ENCODE peak calls at places on chromosomes 11 and 22, in six cellular contexts. One of them, this sample, is unnamed.

GRCh38 chr22:20109411-20110358 is 6.2 kb upstream of the RANBP1 start:
- DNase-seq in mammary epithelial cell: no peak
- DNase-seq in HFF-Myc: no peak
- DNase-seq in activated CD8-positive, alpha-beta T cell treated with anti-CD3 and anti-CD28 coated beads for 36 hours: no peak
- DNase-seq in GM12865: no peak
- DNase-seq in ovary: no peak
- DNase-seq in this sample: no peak

GRCh38 chr11:120191058-120191457 is 19.8 kb upstream of the OAF start:
- DNase-seq in mammary epithelial cell: no peak
- DNase-seq in HFF-Myc: no peak
- DNase-seq in activated CD8-positive, alpha-beta T cell treated with anti-CD3 and anti-CD28 coated beads for 36 hours: no peak
- DNase-seq in GM12865: no peak
- DNase-seq in ovary: no peak
- DNase-seq in this sample: no peak

GRCh38 chr11:10379433-10379832 is 74.6 kb downstream of the ADM start:
- DNase-seq in mammary epithelial cell: no peak
- DNase-seq in HFF-Myc: no peak
- DNase-seq in activated CD8-positive, alpha-beta T cell treated with anti-CD3 and anti-CD28 coated beads for 36 hours: no peak
- DNase-seq in GM12865: no peak
- DNase-seq in ovary: no peak
- DNase-seq in this sample: no peak

GRCh38 chr22:50621491-50621880 is 6.5 kb downstream of the ARSA start:
- DNase-seq in mammary epithelial cell: peak; percentile 35
- DNase-seq in HFF-Myc: no peak
- DNase-seq in activated CD8-positive, alpha-beta T cell treated with anti-CD3 and anti-CD28 coated beads for 36 hours: peak; percentile 76
- DNase-seq in GM12865: peak; percentile 85
- DNase-seq in ovary: no peak
- DNase-seq in this sample: peak; percentile 63

GRCh38 chr11:6297831-6298230 is 22.5 kb downstream of the CAVIN3 start:
- DNase-seq in mammary epithelial cell: no peak
- DNase-seq in HFF-Myc: no peak
- DNase-seq in activated CD8-positive, alpha-beta T cell treated with anti-CD3 and anti-CD28 coated beads for 36 hours: no peak
- DNase-seq in GM12865: no peak
- DNase-seq in ovary: no peak
- DNase-seq in this sample: no peak

GRCh38 chr11:78635814-78636506 is 61.3 kb upstream of the NARS2 start:
- DNase-seq in mammary epithelial cell: no peak
- DNase-seq in HFF-Myc: no peak
- DNase-seq in activated CD8-positive, alpha-beta T cell treated with anti-CD3 and anti-CD28 coated beads for 36 hours: no peak
- DNase-seq in GM12865: no peak
- DNase-seq in ovary: no peak
- DNase-seq in this sample: no peak

GRCh38 chr11:117940736-117941135 is 11.5 kb upstream of the TMPRSS13 start:
- DNase-seq in mammary epithelial cell: no peak
- DNase-seq in HFF-Myc: no peak
- DNase-seq in activated CD8-positive, alpha-beta T cell treated with anti-CD3 and anti-CD28 coated beads for 36 hours: no peak
- DNase-seq in GM12865: no peak
- DNase-seq in ovary: no peak
- DNase-seq in this sample: no peak

GRCh38 chr11:62122076-62122475 is 1.7 kb upstream of the INCENP start:
- DNase-seq in mammary epithelial cell: no peak
- DNase-seq in HFF-Myc: no peak
- DNase-seq in activated CD8-positive, alpha-beta T cell treated with anti-CD3 and anti-CD28 coated beads for 36 hours: no peak
- DNase-seq in GM12865: no peak
- DNase-seq in ovary: no peak
- DNase-seq in this sample: no peak

GRCh38 chr11:105719073-105719846 is 109.4 kb downstream of the GRIA4 start:
- DNase-seq in mammary epithelial cell: peak; percentile 6
- DNase-seq in HFF-Myc: peak; percentile 4
- DNase-seq in activated CD8-positive, alpha-beta T cell treated with anti-CD3 and anti-CD28 coated beads for 36 hours: no peak
- DNase-seq in GM12865: peak; percentile 53
- DNase-seq in ovary: no peak
- DNase-seq in this sample: peak; percentile 3

GRCh38 chr11:45921561-45922424 is 663 bp upstream of the LARGE2 start:
- DNase-seq in mammary epithelial cell: no peak
- DNase-seq in HFF-Myc: no peak
- DNase-seq in activated CD8-positive, alpha-beta T cell treated with anti-CD3 and anti-CD28 coated beads for 36 hours: no peak
- DNase-seq in GM12865: no peak
- DNase-seq in ovary: no peak
- DNase-seq in this sample: no peak

GRCh38 chr11:68659158-68659921 is 25.0 kb upstream of the GAL start:
- DNase-seq in mammary epithelial cell: peak; percentile 76
- DNase-seq in HFF-Myc: peak; percentile 96
- DNase-seq in activated CD8-positive, alpha-beta T cell treated with anti-CD3 and anti-CD28 coated beads for 36 hours: no peak
- DNase-seq in GM12865: no peak
- DNase-seq in ovary: peak; percentile 79
- DNase-seq in this sample: no peak

GRCh38 chr11:66996609-66997273 is 21.6 kb downstream of the C11orf86 start:
- DNase-seq in mammary epithelial cell: no peak
- DNase-seq in HFF-Myc: no peak
- DNase-seq in activated CD8-positive, alpha-beta T cell treated with anti-CD3 and anti-CD28 coated beads for 36 hours: no peak
- DNase-seq in GM12865: no peak
- DNase-seq in ovary: no peak
- DNase-seq in this sample: no peak

GRCh38 chr11:6219359-6219758 is 14.0 kb downstream of the C11orf42 start:
- DNase-seq in mammary epithelial cell: peak; percentile 89
- DNase-seq in HFF-Myc: peak; percentile 65
- DNase-seq in activated CD8-positive, alpha-beta T cell treated with anti-CD3 and anti-CD28 coated beads for 36 hours: no peak
- DNase-seq in GM12865: no peak
- DNase-seq in ovary: no peak
- DNase-seq in this sample: no peak

GRCh38 chr11:32830796-32831195 is 1.1 kb downstream of the PRRG4 start:
- DNase-seq in mammary epithelial cell: peak; percentile 48
- DNase-seq in HFF-Myc: no peak
- DNase-seq in activated CD8-positive, alpha-beta T cell treated with anti-CD3 and anti-CD28 coated beads for 36 hours: no peak
- DNase-seq in GM12865: no peak
- DNase-seq in ovary: no peak
- DNase-seq in this sample: no peak

GRCh38 chr11:93481696-93482095 is 61.5 kb downstream of the SMCO4 start:
- DNase-seq in mammary epithelial cell: no peak
- DNase-seq in HFF-Myc: no peak
- DNase-seq in activated CD8-positive, alpha-beta T cell treated with anti-CD3 and anti-CD28 coated beads for 36 hours: no peak
- DNase-seq in GM12865: no peak
- DNase-seq in ovary: no peak
- DNase-seq in this sample: no peak

GRCh38 chr11:93444671-93445073 is 98.5 kb downstream of the SMCO4 start:
- DNase-seq in mammary epithelial cell: peak; percentile 90
- DNase-seq in HFF-Myc: no peak
- DNase-seq in activated CD8-positive, alpha-beta T cell treated with anti-CD3 and anti-CD28 coated beads for 36 hours: peak; percentile 70
- DNase-seq in GM12865: no peak
- DNase-seq in ovary: peak; percentile 11
- DNase-seq in this sample: no peak

GRCh38 chr11:70502677-70503076 is 104.3 kb downstream of the CTTN start:
- DNase-seq in mammary epithelial cell: no peak
- DNase-seq in HFF-Myc: no peak
- DNase-seq in activated CD8-positive, alpha-beta T cell treated with anti-CD3 and anti-CD28 coated beads for 36 hours: no peak
- DNase-seq in GM12865: no peak
- DNase-seq in ovary: no peak
- DNase-seq in this sample: no peak

GRCh38 chr11:70504246-70505020 is 106.1 kb downstream of the CTTN start:
- DNase-seq in mammary epithelial cell: no peak
- DNase-seq in HFF-Myc: no peak
- DNase-seq in activated CD8-positive, alpha-beta T cell treated with anti-CD3 and anti-CD28 coated beads for 36 hours: no peak
- DNase-seq in GM12865: no peak
- DNase-seq in ovary: no peak
- DNase-seq in this sample: no peak

GRCh38 chr11:70503201-70503877 is 105.0 kb downstream of the CTTN start:
- DNase-seq in mammary epithelial cell: no peak
- DNase-seq in HFF-Myc: no peak
- DNase-seq in activated CD8-positive, alpha-beta T cell treated with anti-CD3 and anti-CD28 coated beads for 36 hours: no peak
- DNase-seq in GM12865: no peak
- DNase-seq in ovary: no peak
- DNase-seq in this sample: no peak

GRCh38 chr11:70505331-70505731 is 107.0 kb downstream of the CTTN start:
- DNase-seq in mammary epithelial cell: no peak
- DNase-seq in HFF-Myc: no peak
- DNase-seq in activated CD8-positive, alpha-beta T cell treated with anti-CD3 and anti-CD28 coated beads for 36 hours: no peak
- DNase-seq in GM12865: no peak
- DNase-seq in ovary: no peak
- DNase-seq in this sample: no peak

GRCh38 chr11:70503878-70504240 is 105.5 kb downstream of the CTTN start:
- DNase-seq in mammary epithelial cell: no peak
- DNase-seq in HFF-Myc: no peak
- DNase-seq in activated CD8-positive, alpha-beta T cell treated with anti-CD3 and anti-CD28 coated beads for 36 hours: no peak
- DNase-seq in GM12865: peak; percentile 44
- DNase-seq in ovary: no peak
- DNase-seq in this sample: no peak
- TF ChIP-seq CTCF in mammary epithelial cell: peak; percentile 1
- TF ChIP-seq CTCF in HFF-Myc: no peak
- TF ChIP-seq CTCF in activated CD8-positive, alpha-beta T cell treated with anti-CD3 and anti-CD28 coated beads for 36 hours: no peak
- TF ChIP-seq CTCF in GM12865: peak; percentile 2
- TF ChIP-seq CTCF in ovary: no peak
- TF ChIP-seq CTCF in this sample: no peak

DNA sequence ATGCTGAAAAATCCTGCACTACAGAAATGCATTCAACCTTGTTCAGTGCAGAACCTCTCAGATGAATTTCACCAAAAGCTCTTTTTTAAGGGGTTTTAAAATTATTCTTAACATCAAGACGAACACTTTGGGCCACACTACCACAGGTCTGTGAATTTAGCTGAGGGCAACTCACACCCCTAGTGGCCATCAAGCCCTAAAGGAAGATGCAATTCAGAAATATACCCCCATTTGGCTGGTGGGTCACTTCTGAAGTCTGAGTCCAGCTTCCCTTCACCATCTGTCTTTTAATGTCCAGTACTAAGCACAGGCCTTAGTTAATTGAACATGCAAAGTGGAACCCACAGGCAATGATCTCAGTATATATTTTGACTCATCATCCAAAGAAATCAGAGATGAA is 50.5 kb downstream of the FAM76B start:
- DNase-seq in mammary epithelial cell: no peak
- DNase-seq in HFF-Myc: no peak
- DNase-seq in activated CD8-positive, alpha-beta T cell treated with anti-CD3 and anti-CD28 coated beads for 36 hours: no peak
- DNase-seq in GM12865: no peak
- DNase-seq in ovary: no peak
- DNase-seq in this sample: no peak
- TF ChIP-seq CTCF in mammary epithelial cell: peak; percentile 2
- TF ChIP-seq CTCF in HFF-Myc: peak; percentile 21
- TF ChIP-seq CTCF in activated CD8-positive, alpha-beta T cell treated with anti-CD3 and anti-CD28 coated beads for 36 hours: peak; percentile 21
- TF ChIP-seq CTCF in GM12865: peak; percentile 29
- TF ChIP-seq CTCF in ovary: no peak
- TF ChIP-seq CTCF in this sample: peak; percentile 4

GRCh38 chr22:27488456-27489224 is 312.9 kb downstream of the MN1 start:
- DNase-seq in mammary epithelial cell: no peak
- DNase-seq in HFF-Myc: no peak
- DNase-seq in activated CD8-positive, alpha-beta T cell treated with anti-CD3 and anti-CD28 coated beads for 36 hours: no peak
- DNase-seq in GM12865: no peak
- DNase-seq in ovary: no peak
- DNase-seq in this sample: no peak
- TF ChIP-seq CTCF in mammary epithelial cell: no peak
- TF ChIP-seq CTCF in HFF-Myc: no peak
- TF ChIP-seq CTCF in activated CD8-positive, alpha-beta T cell treated with anti-CD3 and anti-CD28 coated beads for 36 hours: no peak
- TF ChIP-seq CTCF in GM12865: no peak
- TF ChIP-seq CTCF in ovary: no peak
- TF ChIP-seq CTCF in this sample: no peak

GRCh38 chr11:111923351-111923788 is 4.7 kb downstream of the C11orf52 start:
- DNase-seq in mammary epithelial cell: no peak
- DNase-seq in HFF-Myc: no peak
- DNase-seq in activated CD8-positive, alpha-beta T cell treated with anti-CD3 and anti-CD28 coated beads for 36 hours: no peak
- DNase-seq in GM12865: no peak
- DNase-seq in ovary: no peak
- DNase-seq in this sample: no peak

GRCh38 chr11:111930472-111930871 is 6.7 kb upstream of the DIXDC1 start:
- DNase-seq in mammary epithelial cell: no peak
- DNase-seq in HFF-Myc: no peak
- DNase-seq in activated CD8-positive, alpha-beta T cell treated with anti-CD3 and anti-CD28 coated beads for 36 hours: no peak
- DNase-seq in GM12865: no peak
- DNase-seq in ovary: no peak
- DNase-seq in this sample: no peak

GRCh38 chr11:111925953-111926352 is 7.2 kb downstream of the C11orf52 start:
- DNase-seq in mammary epithelial cell: no peak
- DNase-seq in HFF-Myc: no peak
- DNase-seq in activated CD8-positive, alpha-beta T cell treated with anti-CD3 and anti-CD28 coated beads for 36 hours: no peak
- DNase-seq in GM12865: no peak
- DNase-seq in ovary: no peak
- DNase-seq in this sample: no peak

GRCh38 chr11:111923951-111924350 is 5.2 kb downstream of the C11orf52 start:
- DNase-seq in mammary epithelial cell: no peak
- DNase-seq in HFF-Myc: no peak
- DNase-seq in activated CD8-positive, alpha-beta T cell treated with anti-CD3 and anti-CD28 coated beads for 36 hours: no peak
- DNase-seq in GM12865: no peak
- DNase-seq in ovary: no peak
- DNase-seq in this sample: no peak

DNA sequence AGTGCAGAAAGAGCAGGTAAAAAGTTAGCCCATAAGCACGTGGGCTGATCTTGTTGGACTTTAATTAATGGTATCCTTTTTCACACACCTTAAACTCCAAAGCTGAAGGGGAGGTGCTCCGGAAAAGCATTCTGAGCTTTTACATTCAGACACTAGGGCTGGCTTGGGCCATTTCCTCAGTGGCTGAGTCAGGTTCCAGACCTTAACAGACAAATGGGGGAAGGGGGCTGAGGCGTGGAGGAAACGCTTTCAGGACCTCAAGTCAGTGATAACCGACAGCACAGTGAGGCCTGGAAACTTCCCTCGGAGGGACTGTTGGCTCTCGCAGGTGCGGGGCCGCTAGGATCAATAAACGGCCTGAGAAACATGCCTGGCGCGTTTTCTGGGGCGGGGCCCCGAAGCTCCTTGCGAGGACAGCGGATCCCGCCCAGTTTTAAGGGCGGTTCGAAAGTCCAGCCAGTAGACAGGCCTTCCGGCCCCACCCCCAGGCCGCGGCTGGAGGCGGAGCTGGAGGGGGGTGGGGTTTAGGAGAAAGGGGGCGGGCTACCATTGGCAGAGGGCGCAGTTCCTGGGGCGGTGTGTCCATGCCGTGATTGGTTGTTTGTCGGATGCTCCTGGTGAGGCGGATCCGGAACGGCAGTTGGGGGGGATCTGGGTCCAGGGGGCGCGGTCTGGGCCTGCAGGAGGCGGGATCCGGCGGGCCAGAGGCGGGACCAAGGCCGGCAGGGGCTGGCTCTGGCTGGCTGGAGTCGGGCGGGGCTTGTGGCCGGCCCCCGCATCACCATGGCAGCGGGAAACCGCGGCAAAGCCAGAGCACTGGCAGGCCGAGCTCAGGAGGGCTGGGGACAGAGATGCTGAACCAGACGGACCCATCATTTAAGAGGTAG is 8.0 kb downstream of the C11orf52 start:
- DNase-seq in mammary epithelial cell: peak; percentile 94
- DNase-seq in HFF-Myc: peak; percentile 82
- DNase-seq in activated CD8-positive, alpha-beta T cell treated with anti-CD3 and anti-CD28 coated beads for 36 hours: peak; percentile 96
- DNase-seq in GM12865: peak; percentile 98
- DNase-seq in ovary: peak; percentile 97
- DNase-seq in this sample: peak; percentile 99
- TF ChIP-seq CTCF in mammary epithelial cell: no peak
- TF ChIP-seq CTCF in HFF-Myc: no peak
- TF ChIP-seq CTCF in activated CD8-positive, alpha-beta T cell treated with anti-CD3 and anti-CD28 coated beads for 36 hours: no peak
- TF ChIP-seq CTCF in GM12865: no peak
- TF ChIP-seq CTCF in ovary: no peak
- TF ChIP-seq CTCF in this sample: no peak

GRCh38 chr11:103609117-103610066 is 427.0 kb upstream of the DDI1 start:
- DNase-seq in mammary epithelial cell: peak; percentile 87
- DNase-seq in HFF-Myc: peak; percentile 90
- DNase-seq in activated CD8-positive, alpha-beta T cell treated with anti-CD3 and anti-CD28 coated beads for 36 hours: no peak
- DNase-seq in GM12865: no peak
- DNase-seq in ovary: no peak
- DNase-seq in this sample: no peak
- TF ChIP-seq CTCF in mammary epithelial cell: peak; percentile 93
- TF ChIP-seq CTCF in HFF-Myc: peak; percentile 84
- TF ChIP-seq CTCF in activated CD8-positive, alpha-beta T cell treated with anti-CD3 and anti-CD28 coated beads for 36 hours: no peak
- TF ChIP-seq CTCF in GM12865: peak; percentile 19
- TF ChIP-seq CTCF in ovary: no peak
- TF ChIP-seq CTCF in this sample: no peak

This sample was measured in GM10248.